ENCODE peak calls at places on chromosomes 3 and 15, in ten cellular contexts. C is activated naive CD4-positive, alpha-beta T cell treated with anti-CD3 and anti-CD28 coated beads for 36 hours; J is SW480; L is PC-3; S is AG10803; B is pons; A is LNCaP clone FGC; E is T-helper 17 cell; U is WTC11; Y is GDM1. Q is an unnamed sample.

GRCh38 chr3:108296239-108296638 is at the start of gene HHLA2:
- DNase-seq in C (peak; percentile 61), J (no peak), L (peak; percentile 54), S (no peak), B (no peak), A (no peak), E (no peak), U (no peak), Y (no peak), Q (no peak)

GRCh38 chr3:194165619-194166018 is 29.7 kb downstream of the HES1 start:
- DNase-seq in C (no peak), J (no peak), L (no peak), S (no peak), B (no peak), A (no peak), E (no peak), U (no peak), Y (no peak), Q (no peak)

GRCh38 chr3:52244061-52244628 is 1.4 kb upstream of the PPM1M start:
- DNase-seq in C (peak; percentile 82), J (no peak), L (peak; percentile 87), S (peak; percentile 22), B (peak; percentile 74), A (no peak), E (no peak), U (no peak), Y (peak; percentile 64), Q (peak; percentile 98)

GRCh38 chr3:18751514-18751913 is 326.4 kb upstream of the SATB1 start:
- DNase-seq in C (no peak), J (no peak), L (no peak), S (no peak), B (no peak), A (no peak), E (no peak), U (no peak), Y (no peak), Q (no peak)

GRCh38 chr15:70488941-70489848 is 274.2 kb downstream of the UACA start:
- DNase-seq in C (no peak), J (no peak), L (no peak), S (no peak), B (no peak), A (no peak), E (no peak), U (no peak), Y (no peak), Q (no peak)

GRCh38 chr15:35738370-35738769 is 192.4 kb upstream of the DPH6 start:
- DNase-seq in C (no peak), J (no peak), L (peak; percentile 77), S (peak; percentile 42), B (no peak), A (no peak), E (no peak), U (no peak), Y (no peak), Q (no peak)

GRCh38 chr3:16410659-16411058 is 102.8 kb downstream of the RFTN1 start:
- DNase-seq in C (no peak), J (no peak), L (no peak), S (no peak), B (no peak), A (no peak), E (no peak), U (no peak), Y (no peak), Q (no peak)

GRCh38 chr15:83898295-83898694 is 244.4 kb downstream of the ADAMTSL3 start:
- DNase-seq in C (no peak), J (no peak), L (no peak), S (no peak), B (no peak), A (no peak), E (no peak), U (no peak), Y (no peak), Q (no peak)

GRCh38 chr15:69604050-69604378 is 151.4 kb downstream of the RPLP1 start:
- DNase-seq in C (no peak), J (peak; percentile 85), L (peak; percentile 70), S (no peak), B (no peak), A (peak; percentile 99), E (no peak), U (peak; percentile 35), Y (peak; percentile 50), Q (no peak)

GRCh38 chr15:84810073-84810840 is 6.9 kb upstream of the ALPK3 start:
- DNase-seq in C (no peak), J (no peak), L (peak; percentile 29), S (peak; percentile 31), B (no peak), A (no peak), E (no peak), U (no peak), Y (no peak), Q (no peak)

GRCh38 chr3:43080726-43081568 is 24.9 kb downstream of the POMGNT2 start:
- DNase-seq in C (no peak), J (no peak), L (no peak), S (no peak), B (no peak), A (no peak), E (no peak), U (no peak), Y (no peak), Q (no peak)

GRCh38 chr15:35078221-35078915 is 6.7 kb downstream of the NANOGP8 start:
- DNase-seq in C (peak; percentile 47), J (peak; percentile 42), L (peak; percentile 71), S (peak; percentile 64), B (peak; percentile 29), A (peak; percentile 34), E (no peak), U (peak; percentile 42), Y (peak; percentile 6), Q (peak; percentile 62)

GRCh38 chr15:84944311-84944710 is 37.3 kb upstream of the PDE8A start:
- DNase-seq in C (no peak), J (no peak), L (no peak), S (no peak), B (no peak), A (no peak), E (no peak), U (no peak), Y (no peak), Q (no peak)

GRCh38 chr3:134251731-134252391 is 1.2 kb upstream of the RYK start:
- DNase-seq in C (no peak), J (no peak), L (no peak), S (no peak), B (no peak), A (no peak), E (no peak), U (peak; percentile 34), Y (no peak), Q (no peak)

GRCh38 chr3:114213669-114214541 is 23.5 kb downstream of the ZNF80 start:
- DNase-seq in C (peak; percentile 88), J (peak; percentile 73), L (no peak), S (peak; percentile 68), B (peak; percentile 14), A (no peak), E (peak; percentile 33), U (no peak), Y (no peak), Q (peak; percentile 41)

GRCh38 chr3:62777130-62777529 is 98.1 kb downstream of the CADPS start:
- DNase-seq in C (no peak), J (no peak), L (no peak), S (no peak), B (no peak), A (no peak), E (no peak), U (no peak), Y (no peak), Q (no peak)